ENCODE peak calls at places on chromosomes 1 and 21, in seven cellular contexts. One of them, this sample, is unnamed.

GRCh38 chr1:6273380-6273891 is 12.5 kb upstream of the GPR153 start:
- DNase-seq in CD8-positive, alpha-beta memory T cell: no peak
- DNase-seq in heart left ventricle: no peak
- DNase-seq in DND-41: no peak
- DNase-seq in BE2C: no peak
- DNase-seq in aorta: no peak
- DNase-seq in upper lobe of right lung: no peak
- DNase-seq in this sample: peak; percentile 84

GRCh38 chr1:193537266-193538003 is 351.0 kb upstream of the B3GALT2 start:
- DNase-seq in CD8-positive, alpha-beta memory T cell: peak; percentile 46
- DNase-seq in heart left ventricle: no peak
- DNase-seq in DND-41: no peak
- DNase-seq in BE2C: no peak
- DNase-seq in aorta: no peak
- DNase-seq in upper lobe of right lung: no peak
- DNase-seq in this sample: no peak

GRCh38 chr1:212315907-212316306 is 30.7 kb downstream of the PPP2R5A start:
- DNase-seq in CD8-positive, alpha-beta memory T cell: no peak
- DNase-seq in heart left ventricle: no peak
- DNase-seq in DND-41: no peak
- DNase-seq in BE2C: no peak
- DNase-seq in aorta: no peak
- DNase-seq in upper lobe of right lung: no peak
- DNase-seq in this sample: peak; percentile 89

GRCh38 chr1:41118645-41119044 is 97.1 kb upstream of the SLFNL1 start:
- DNase-seq in CD8-positive, alpha-beta memory T cell: no peak
- DNase-seq in heart left ventricle: no peak
- DNase-seq in DND-41: no peak
- DNase-seq in BE2C: no peak
- DNase-seq in aorta: no peak
- DNase-seq in upper lobe of right lung: no peak
- DNase-seq in this sample: no peak

GRCh38 chr1:219185486-219186117 is 11.9 kb downstream of the LYPLAL1 start:
- DNase-seq in CD8-positive, alpha-beta memory T cell: no peak
- DNase-seq in heart left ventricle: no peak
- DNase-seq in DND-41: no peak
- DNase-seq in BE2C: no peak
- DNase-seq in aorta: no peak
- DNase-seq in upper lobe of right lung: no peak
- DNase-seq in this sample: no peak

GRCh38 chr1:16236495-16237342 is at the start of gene CPLANE2:
- DNase-seq in CD8-positive, alpha-beta memory T cell: peak; percentile 94
- DNase-seq in heart left ventricle: peak; percentile 97
- DNase-seq in DND-41: peak; percentile 96
- DNase-seq in BE2C: peak; percentile 90
- DNase-seq in aorta: peak; percentile 96
- DNase-seq in upper lobe of right lung: peak; percentile 98
- DNase-seq in this sample: peak; percentile 98

GRCh38 chr1:183841950-183842816 is 37.3 kb downstream of the RGL1 start:
- DNase-seq in CD8-positive, alpha-beta memory T cell: no peak
- DNase-seq in heart left ventricle: peak; percentile 31
- DNase-seq in DND-41: peak; percentile 9
- DNase-seq in BE2C: peak; percentile 42
- DNase-seq in aorta: no peak
- DNase-seq in upper lobe of right lung: no peak
- DNase-seq in this sample: no peak

GRCh38 chr21:42569732-42570301 is 56.2 kb downstream of the SLC37A1 start:
- DNase-seq in CD8-positive, alpha-beta memory T cell: no peak
- DNase-seq in heart left ventricle: peak; percentile 12
- DNase-seq in DND-41: no peak
- DNase-seq in BE2C: no peak
- DNase-seq in aorta: peak; percentile 21
- DNase-seq in upper lobe of right lung: peak; percentile 75
- DNase-seq in this sample: peak; percentile 25

GRCh38 chr1:30684881-30685795 is 38.2 kb downstream of the MATN1 start:
- DNase-seq in CD8-positive, alpha-beta memory T cell: no peak
- DNase-seq in heart left ventricle: no peak
- DNase-seq in DND-41: no peak
- DNase-seq in BE2C: no peak
- DNase-seq in aorta: no peak
- DNase-seq in upper lobe of right lung: peak; percentile 86
- DNase-seq in this sample: peak; percentile 100

GRCh38 chr1:224380003-224380402 is 23.3 kb downstream of the CNIH4 start:
- DNase-seq in CD8-positive, alpha-beta memory T cell: peak; percentile 66
- DNase-seq in heart left ventricle: no peak
- DNase-seq in DND-41: peak; percentile 75
- DNase-seq in BE2C: no peak
- DNase-seq in aorta: no peak
- DNase-seq in upper lobe of right lung: no peak
- DNase-seq in this sample: no peak

GRCh38 chr21:33761104-33762036 is 119.1 kb downstream of the ITSN1 start:
- DNase-seq in CD8-positive, alpha-beta memory T cell: no peak
- DNase-seq in heart left ventricle: peak; percentile 32
- DNase-seq in DND-41: no peak
- DNase-seq in BE2C: no peak
- DNase-seq in aorta: peak; percentile 57
- DNase-seq in upper lobe of right lung: no peak
- DNase-seq in this sample: no peak

GRCh38 chr1:55826413-55827080 is 611.4 kb upstream of the USP24 start:
- DNase-seq in CD8-positive, alpha-beta memory T cell: no peak
- DNase-seq in heart left ventricle: no peak
- DNase-seq in DND-41: no peak
- DNase-seq in BE2C: no peak
- DNase-seq in aorta: no peak
- DNase-seq in upper lobe of right lung: no peak
- DNase-seq in this sample: no peak

GRCh38 chr1:43671193-43671592 is 21.2 kb downstream of the KDM4A start:
- DNase-seq in CD8-positive, alpha-beta memory T cell: no peak
- DNase-seq in heart left ventricle: no peak
- DNase-seq in DND-41: no peak
- DNase-seq in BE2C: no peak
- DNase-seq in aorta: no peak
- DNase-seq in upper lobe of right lung: no peak
- DNase-seq in this sample: no peak

GRCh38 chr1:94725566-94725965 is 94.6 kb upstream of the SLC44A3 start:
- DNase-seq in CD8-positive, alpha-beta memory T cell: no peak
- DNase-seq in heart left ventricle: no peak
- DNase-seq in DND-41: no peak
- DNase-seq in BE2C: no peak
- DNase-seq in aorta: no peak
- DNase-seq in upper lobe of right lung: no peak
- DNase-seq in this sample: no peak
- H3K4me1 ChIP-seq in CD8-positive, alpha-beta memory T cell: no peaks in the 10 kb centered on the region
- H3K4me1 ChIP-seq in heart left ventricle: peaks cover 4% of the 10 kb centered on the region
- H3K4me1 ChIP-seq in DND-41: peaks cover 10% of the 10 kb centered on the region
- H3K4me1 ChIP-seq in BE2C: no peaks in the 10 kb centered on the region
- H3K4me1 ChIP-seq in aorta: no peaks in the 10 kb centered on the region
- H3K4me1 ChIP-seq in upper lobe of right lung: peaks cover 12% of the 10 kb centered on the region
- H3K4me1 ChIP-seq in this sample: peaks cover 4% of the 10 kb centered on the region

GRCh38 chr1:235968837-235969236 is 96.1 kb downstream of the NID1 start:
- DNase-seq in CD8-positive, alpha-beta memory T cell: no peak
- DNase-seq in heart left ventricle: no peak
- DNase-seq in DND-41: no peak
- DNase-seq in BE2C: no peak
- DNase-seq in aorta: no peak
- DNase-seq in upper lobe of right lung: no peak
- DNase-seq in this sample: no peak

GRCh38 chr1:235971571-235972315 is 93.1 kb downstream of the NID1 start:
- DNase-seq in CD8-positive, alpha-beta memory T cell: peak; percentile 80
- DNase-seq in heart left ventricle: peak; percentile 92
- DNase-seq in DND-41: peak; percentile 76
- DNase-seq in BE2C: peak; percentile 89
- DNase-seq in aorta: peak; percentile 97
- DNase-seq in upper lobe of right lung: peak; percentile 92
- DNase-seq in this sample: peak; percentile 98

GRCh38 chr1:235971020-235971419 is 93.9 kb downstream of the NID1 start:
- DNase-seq in CD8-positive, alpha-beta memory T cell: no peak
- DNase-seq in heart left ventricle: no peak
- DNase-seq in DND-41: no peak
- DNase-seq in BE2C: no peak
- DNase-seq in aorta: no peak
- DNase-seq in upper lobe of right lung: no peak
- DNase-seq in this sample: no peak

GRCh38 chr1:235974616-235975015 is 90.3 kb downstream of the NID1 start:
- DNase-seq in CD8-positive, alpha-beta memory T cell: no peak
- DNase-seq in heart left ventricle: no peak
- DNase-seq in DND-41: no peak
- DNase-seq in BE2C: no peak
- DNase-seq in aorta: no peak
- DNase-seq in upper lobe of right lung: no peak
- DNase-seq in this sample: no peak

GRCh38 chr1:235972316-235973090 is 92.4 kb downstream of the NID1 start:
- DNase-seq in CD8-positive, alpha-beta memory T cell: no peak
- DNase-seq in heart left ventricle: no peak
- DNase-seq in DND-41: no peak
- DNase-seq in BE2C: no peak
- DNase-seq in aorta: no peak
- DNase-seq in upper lobe of right lung: no peak
- DNase-seq in this sample: no peak
- H3K4me3 ChIP-seq in CD8-positive, alpha-beta memory T cell: peak overlapping the region; percentile 41
- H3K4me3 ChIP-seq in heart left ventricle: peak overlapping the region; percentile 49
- H3K4me3 ChIP-seq in DND-41: no peak overlapping the region
- H3K4me3 ChIP-seq in BE2C: peak overlapping the region; percentile 61
- H3K4me3 ChIP-seq in aorta: peak overlapping the region; percentile 74
- H3K4me3 ChIP-seq in upper lobe of right lung: peak overlapping the region; percentile 45
- H3K4me3 ChIP-seq in this sample: peak overlapping the region; percentile 61

DNA sequence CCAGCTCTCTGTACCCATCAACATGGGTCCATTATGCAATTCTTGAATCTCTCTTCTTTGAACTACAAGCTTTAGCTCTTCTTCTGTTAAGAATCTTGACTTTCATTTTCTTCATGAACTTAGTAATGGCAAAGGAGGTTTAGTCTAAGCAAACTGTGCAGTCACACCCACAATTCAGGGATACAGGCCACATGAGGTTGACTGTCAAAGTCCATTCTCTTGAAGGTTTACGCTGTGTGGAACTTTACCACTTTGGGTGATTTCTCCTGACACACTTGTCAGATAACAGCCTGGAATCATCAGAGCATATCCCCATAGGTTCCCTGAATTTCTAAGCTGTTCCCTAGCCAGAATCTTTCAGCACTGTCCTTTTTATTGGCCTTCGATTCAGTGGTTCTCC is 48.0 kb upstream of the NHLH2 start:
- DNase-seq in CD8-positive, alpha-beta memory T cell: no peak
- DNase-seq in heart left ventricle: no peak
- DNase-seq in DND-41: no peak
- DNase-seq in BE2C: no peak
- DNase-seq in aorta: no peak
- DNase-seq in upper lobe of right lung: no peak
- DNase-seq in this sample: no peak
- H3K4me1 ChIP-seq in CD8-positive, alpha-beta memory T cell: no peaks in the 10 kb centered on the region
- H3K4me1 ChIP-seq in heart left ventricle: no peaks in the 10 kb centered on the region
- H3K4me1 ChIP-seq in DND-41: no peaks in the 10 kb centered on the region
- H3K4me1 ChIP-seq in BE2C: no peaks in the 10 kb centered on the region
- H3K4me1 ChIP-seq in aorta: no peaks in the 10 kb centered on the region
- H3K4me1 ChIP-seq in upper lobe of right lung: no peaks in the 10 kb centered on the region
- H3K4me1 ChIP-seq in this sample: no peaks in the 10 kb centered on the region

GRCh38 chr1:167633258-167633944 is 3.4 kb downstream of the RCSD1 start:
- DNase-seq in CD8-positive, alpha-beta memory T cell: no peak
- DNase-seq in heart left ventricle: peak; percentile 12
- DNase-seq in DND-41: no peak
- DNase-seq in BE2C: no peak
- DNase-seq in aorta: no peak
- DNase-seq in upper lobe of right lung: no peak
- DNase-seq in this sample: no peak
- H3K4me3 ChIP-seq in CD8-positive, alpha-beta memory T cell: peak overlapping the region; percentile 77
- H3K4me3 ChIP-seq in heart left ventricle: no peak overlapping the region
- H3K4me3 ChIP-seq in DND-41: peak overlapping the region; percentile 76
- H3K4me3 ChIP-seq in BE2C: no peak overlapping the region
- H3K4me3 ChIP-seq in aorta: no peak overlapping the region
- H3K4me3 ChIP-seq in upper lobe of right lung: no peak overlapping the region
- H3K4me3 ChIP-seq in this sample: no peak overlapping the region

DNA sequence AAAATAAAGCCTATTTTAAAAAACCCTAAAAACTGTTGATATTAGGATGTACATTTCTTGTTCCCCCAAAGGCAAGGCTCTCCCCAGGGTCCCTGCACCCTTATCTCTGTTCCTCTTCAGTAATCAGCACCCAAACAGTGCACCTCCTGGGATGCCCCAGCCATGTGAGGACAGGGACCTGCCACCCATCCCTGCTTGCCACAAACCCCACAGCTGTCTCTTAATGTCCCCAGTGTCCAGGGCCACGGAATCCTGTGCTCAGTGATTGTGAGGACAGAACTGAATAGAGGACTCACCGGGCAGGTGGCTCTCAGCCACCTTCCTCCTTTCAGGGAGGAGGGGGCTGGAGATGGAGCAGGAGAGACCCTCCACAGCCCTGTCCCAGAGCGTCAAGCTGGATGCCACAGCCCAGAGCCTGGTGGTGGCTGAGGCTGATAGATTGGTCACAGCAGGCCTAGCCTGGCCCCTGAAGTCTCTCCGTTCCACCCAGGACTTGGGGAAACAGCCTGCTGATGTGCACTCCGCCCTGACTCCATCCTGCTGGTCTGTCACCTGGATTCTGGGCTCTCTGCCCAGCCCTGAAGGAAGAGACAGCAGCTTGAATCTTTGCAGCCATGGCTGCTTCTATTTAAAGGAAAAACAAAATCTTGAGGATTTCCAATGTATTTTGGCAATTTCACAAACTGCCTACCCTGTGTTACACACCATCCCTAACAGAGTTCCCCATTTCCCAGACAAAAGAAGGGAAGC is 23.1 kb downstream of the RNF187 start:
- DNase-seq in CD8-positive, alpha-beta memory T cell: no peak
- DNase-seq in heart left ventricle: no peak
- DNase-seq in DND-41: no peak
- DNase-seq in BE2C: no peak
- DNase-seq in aorta: no peak
- DNase-seq in upper lobe of right lung: no peak
- DNase-seq in this sample: no peak
- H3K4me1 ChIP-seq in CD8-positive, alpha-beta memory T cell: peaks cover 18% of the 10 kb centered on the region
- H3K4me1 ChIP-seq in heart left ventricle: no peaks in the 10 kb centered on the region
- H3K4me1 ChIP-seq in DND-41: no peaks in the 10 kb centered on the region
- H3K4me1 ChIP-seq in BE2C: no peaks in the 10 kb centered on the region
- H3K4me1 ChIP-seq in aorta: no peaks in the 10 kb centered on the region
- H3K4me1 ChIP-seq in upper lobe of right lung: no peaks in the 10 kb centered on the region
- H3K4me1 ChIP-seq in this sample: no peaks in the 10 kb centered on the region